ENCODE peak calls at places on chromosomes 2 and 18, in ten cellular contexts. P, U, J, H, K, Q, A, D, F and L are unnamed samples.

GRCh38 chr2:131105950-131106801 is 1.0 kb downstream of the PLEKHB2 start:
- DNase-seq in K (peak; percentile 57), D (peak; percentile 80), J (peak; percentile 29), U (peak; percentile 26), Q (no peak), A (no peak), F (peak; percentile 53), H (peak; percentile 67), P (peak; percentile 59), L (no peak)

GRCh38 chr2:82027901-82028570 is 1723.5 kb upstream of the LRRTM1 start:
- DNase-seq in F (no peak), J (no peak), P (no peak), D (no peak), A (no peak), Q (no peak), H (no peak), U (no peak), K (no peak), L (no peak)

GRCh38 chr2:85996591-85996990 is 107.8 kb upstream of the ST3GAL5 start:
- DNase-seq in J (no peak), F (no peak), K (no peak), P (no peak), H (no peak), Q (no peak), U (peak; percentile 48), D (no peak), A (no peak), L (no peak)

GRCh38 chr2:102166189-102166845 is 20.5 kb upstream of the IL1RL2 start:
- DNase-seq in H (peak; percentile 65), A (no peak), Q (no peak), D (no peak), P (peak; percentile 66), U (no peak), F (peak; percentile 69), K (peak; percentile 84), J (peak; percentile 36), L (no peak)

GRCh38 chr2:8447610-8448221 is 234.1 kb upstream of the ID2 start:
- DNase-seq in U (no peak), F (peak; percentile 63), P (peak; percentile 10), J (peak; percentile 16), K (peak; percentile 17), D (no peak), H (no peak), Q (no peak), A (peak; percentile 24), L (no peak)

GRCh38 chr2:121617042-121617599 is 32.1 kb downstream of the CLASP1 start:
- DNase-seq in P (no peak), Q (no peak), F (peak; percentile 44), J (no peak), H (no peak), A (no peak), K (no peak), D (no peak), U (no peak), L (no peak)

GRCh38 chr2:178422097-178422496 is 28.9 kb downstream of the PRKRA start:
- DNase-seq in F (no peak), A (no peak), P (no peak), H (no peak), J (no peak), U (no peak), D (no peak), K (peak; percentile 64), Q (no peak), L (no peak)

GRCh38 chr2:195021704-195022513 is 635.1 kb upstream of the SLC39A10 start:
- DNase-seq in F (no peak), P (no peak), U (no peak), H (no peak), J (no peak), A (no peak), D (no peak), Q (no peak), K (no peak), L (no peak)

GRCh38 chr2:133197156-133197555 is 371.1 kb downstream of the NCKAP5 start:
- DNase-seq in J (no peak), F (no peak), P (peak; percentile 58), U (no peak), K (peak; percentile 65), H (no peak), A (no peak), D (no peak), Q (no peak), L (no peak)

DNA sequence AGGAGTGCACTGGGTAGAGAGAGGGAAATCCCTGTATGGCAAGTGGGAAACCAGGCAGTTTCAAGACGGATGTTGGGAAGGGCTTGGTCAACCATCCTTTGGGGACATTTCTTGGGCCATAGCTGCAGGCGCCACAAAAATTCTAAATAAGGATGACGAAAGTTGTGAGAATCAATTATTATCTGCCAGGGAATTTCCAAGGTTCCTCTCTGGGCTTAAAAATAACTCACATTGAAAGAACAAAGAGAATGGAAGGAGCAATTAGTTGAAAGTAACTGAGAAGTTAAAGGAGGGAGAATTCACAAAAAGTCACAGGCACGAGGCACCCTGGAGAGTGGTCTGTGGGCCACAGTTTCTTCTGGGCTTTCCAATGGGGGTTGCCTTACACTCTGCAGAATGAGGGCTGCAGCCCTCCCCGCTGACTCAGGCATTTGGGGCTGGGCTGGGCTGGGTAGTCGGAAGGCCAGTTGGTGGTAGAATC is 195.7 kb downstream of the SMAD7 start:
- DNase-seq in J (no peak), H (no peak), D (no peak), P (no peak), A (no peak), U (no peak), Q (no peak), K (no peak), F (no peak), L (no peak)
- H3K27ac ChIP-seq in J (no peak overlapping the region), H (no peak overlapping the region), D (no peak overlapping the region), P (no peak overlapping the region), A (no peak overlapping the region), U (no peak overlapping the region), Q (no peak overlapping the region), K (no peak overlapping the region), F (no peak overlapping the region), L (no peak overlapping the region)

GRCh38 chr2:105118960-105119359 is 81.1 kb downstream of the MRPS9 start:
- DNase-seq in F (no peak), K (no peak), P (no peak), D (no peak), J (no peak), A (no peak), U (no peak), H (no peak), Q (no peak), L (no peak)

GRCh38 chr2:105116348-105116747 is 78.5 kb downstream of the MRPS9 start:
- DNase-seq in K (no peak), Q (no peak), H (no peak), P (no peak), D (no peak), J (no peak), A (no peak), U (no peak), F (no peak), L (no peak)

GRCh38 chr2:105113616-105114275 is 75.9 kb downstream of the MRPS9 start:
- DNase-seq in J (no peak), K (no peak), Q (no peak), F (no peak), A (no peak), P (no peak), D (no peak), H (no peak), U (no peak), L (no peak)

GRCh38 chr2:105114551-105114950 is 76.7 kb downstream of the MRPS9 start:
- DNase-seq in U (no peak), K (peak; percentile 43), D (peak; percentile 78), F (peak; percentile 74), Q (no peak), P (peak; percentile 14), H (no peak), A (peak; percentile 25), J (peak; percentile 71), L (no peak)

DNA sequence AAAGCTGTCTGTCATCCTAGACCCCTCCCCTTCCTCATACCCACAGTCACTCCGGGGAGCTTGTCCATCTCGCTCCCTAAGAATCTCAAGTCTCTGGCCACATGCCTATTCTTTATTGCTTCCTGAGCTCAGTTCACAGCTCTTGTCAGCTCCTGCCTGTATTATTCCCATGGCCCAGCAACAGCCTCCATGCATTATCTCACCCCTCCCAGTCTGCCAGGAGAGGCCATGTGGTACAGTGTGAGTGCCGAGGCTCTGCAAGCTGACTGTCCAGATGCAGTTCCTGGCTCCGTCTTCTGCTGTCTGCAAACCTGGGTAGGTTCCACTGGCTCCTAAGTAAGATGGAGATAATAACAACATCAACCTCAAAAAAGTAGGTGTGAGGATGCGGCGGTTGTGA is 79.7 kb downstream of the MRPS9 start:
- DNase-seq in D (no peak), K (no peak), F (peak; percentile 3), A (no peak), H (no peak), U (no peak), Q (no peak), J (no peak), P (no peak), L (no peak)
- H3K27ac ChIP-seq in D (no peak overlapping the region), K (no peak overlapping the region), F (no peak overlapping the region), A (no peak overlapping the region), H (no peak overlapping the region), U (no peak overlapping the region), Q (no peak overlapping the region), J (no peak overlapping the region), P (no peak overlapping the region), L (no peak overlapping the region)

GRCh38 chr2:152499411-152499810 is 164.4 kb downstream of the FMNL2 start:
- DNase-seq in Q (no peak), J (no peak), K (no peak), A (no peak), U (no peak), F (no peak), P (no peak), H (no peak), D (no peak), L (no peak)
- H3K27ac ChIP-seq in Q (peak overlapping the region; percentile 70), J (no peak overlapping the region), K (no peak overlapping the region), A (peak overlapping the region; percentile 78), U (peak overlapping the region; percentile 47), F (no peak overlapping the region), P (no peak overlapping the region), H (peak overlapping the region; percentile 54), D (no peak overlapping the region), L (peak overlapping the region; percentile 60)

DNA sequence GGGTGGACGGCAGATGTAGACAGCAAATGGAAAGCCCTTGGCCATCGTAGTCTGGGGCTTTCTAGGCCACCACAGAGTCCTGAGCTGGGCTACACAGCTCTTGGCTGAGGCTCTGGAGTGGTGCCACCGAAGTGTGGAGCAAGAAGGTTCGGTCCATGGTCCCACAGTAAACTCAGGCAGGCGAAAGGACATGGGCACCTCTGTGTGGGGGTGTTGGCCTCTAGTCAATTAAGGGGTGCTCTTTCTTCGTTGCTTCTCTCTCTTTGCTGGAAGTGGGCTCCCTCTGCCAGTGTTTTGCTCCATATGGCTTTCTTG is 34.7 kb upstream of the MRPL33 start:
- DNase-seq in H (no peak), U (no peak), D (no peak), Q (no peak), J (no peak), K (no peak), A (no peak), P (no peak), F (no peak), L (no peak)
- H3K27ac ChIP-seq in H (peak overlapping the region; percentile 81), U (peak overlapping the region; percentile 87), D (no peak overlapping the region), Q (peak overlapping the region; percentile 89), J (peak overlapping the region; percentile 72), K (no peak overlapping the region), A (no peak overlapping the region), P (no peak overlapping the region), F (no peak overlapping the region), L (no peak overlapping the region)